ENCODE peak calls at places on chromosomes 12 and 14, in six cellular contexts. A, S, J, B, O and M are unnamed samples.

GRCh38 chr12:69028941-69029729 is 96.2 kb upstream of the CPM start:
- DNase-seq in A (no peak), S (no peak), J (no peak), B (no peak), O (no peak), M (no peak)

GRCh38 chr12:70590051-70590450 is 47.2 kb downstream of the PTPRB start:
- DNase-seq in A (peak; percentile 77), S (peak; percentile 70), J (peak; percentile 87), B (peak; percentile 81), O (peak; percentile 47), M (peak; percentile 56)

GRCh38 chr14:22502007-22502406 is 87.0 kb downstream of the DAD1 start:
- DNase-seq in A (no peak), S (no peak), J (no peak), B (no peak), O (no peak), M (no peak)

GRCh38 chr12:1833596-1834028 is 13.2 kb downstream of the LRTM2 start:
- DNase-seq in A (no peak), S (no peak), J (no peak), B (no peak), O (no peak), M (no peak)

GRCh38 chr12:52486166-52487105 is 6.6 kb downstream of the KRT6A start:
- DNase-seq in A (no peak), S (no peak), J (no peak), B (no peak), O (no peak), M (no peak)

GRCh38 chr12:123971770-123972447 is 722 bp downstream of the CCDC92 start:
- DNase-seq in A (peak; percentile 50), S (peak; percentile 63), J (peak; percentile 96), B (peak; percentile 80), O (peak; percentile 47), M (peak; percentile 49)

GRCh38 chr12:47378907-47379306 is 299.1 kb upstream of the AMIGO2 start:
- DNase-seq in A (peak; percentile 25), S (no peak), J (no peak), B (no peak), O (no peak), M (no peak)

GRCh38 chr12:4621511-4621910 is 27.3 kb downstream of the AKAP3 start:
- DNase-seq in A (no peak), S (no peak), J (no peak), B (no peak), O (no peak), M (no peak)

GRCh38 chr12:48973992-48974673 is 2.6 kb upstream of the WNT10B start:
- DNase-seq in A (peak; percentile 54), S (peak; percentile 47), J (peak; percentile 83), B (peak; percentile 91), O (no peak), M (no peak)

GRCh38 chr12:19428261-19428660 is 11.0 kb upstream of the AEBP2 start:
- DNase-seq in A (no peak), S (no peak), J (peak; percentile 19), B (no peak), O (peak; percentile 77), M (no peak)

GRCh38 chr12:19434538-19434937 is 4.8 kb upstream of the AEBP2 start:
- DNase-seq in A (no peak), S (no peak), J (no peak), B (no peak), O (no peak), M (no peak)

GRCh38 chr12:19430988-19431387 is 8.3 kb upstream of the AEBP2 start:
- DNase-seq in A (no peak), S (no peak), J (no peak), B (no peak), O (no peak), M (no peak)

GRCh38 chr12:19432309-19433170 is 6.8 kb upstream of the AEBP2 start:
- DNase-seq in A (no peak), S (no peak), J (no peak), B (no peak), O (no peak), M (no peak)

DNA sequence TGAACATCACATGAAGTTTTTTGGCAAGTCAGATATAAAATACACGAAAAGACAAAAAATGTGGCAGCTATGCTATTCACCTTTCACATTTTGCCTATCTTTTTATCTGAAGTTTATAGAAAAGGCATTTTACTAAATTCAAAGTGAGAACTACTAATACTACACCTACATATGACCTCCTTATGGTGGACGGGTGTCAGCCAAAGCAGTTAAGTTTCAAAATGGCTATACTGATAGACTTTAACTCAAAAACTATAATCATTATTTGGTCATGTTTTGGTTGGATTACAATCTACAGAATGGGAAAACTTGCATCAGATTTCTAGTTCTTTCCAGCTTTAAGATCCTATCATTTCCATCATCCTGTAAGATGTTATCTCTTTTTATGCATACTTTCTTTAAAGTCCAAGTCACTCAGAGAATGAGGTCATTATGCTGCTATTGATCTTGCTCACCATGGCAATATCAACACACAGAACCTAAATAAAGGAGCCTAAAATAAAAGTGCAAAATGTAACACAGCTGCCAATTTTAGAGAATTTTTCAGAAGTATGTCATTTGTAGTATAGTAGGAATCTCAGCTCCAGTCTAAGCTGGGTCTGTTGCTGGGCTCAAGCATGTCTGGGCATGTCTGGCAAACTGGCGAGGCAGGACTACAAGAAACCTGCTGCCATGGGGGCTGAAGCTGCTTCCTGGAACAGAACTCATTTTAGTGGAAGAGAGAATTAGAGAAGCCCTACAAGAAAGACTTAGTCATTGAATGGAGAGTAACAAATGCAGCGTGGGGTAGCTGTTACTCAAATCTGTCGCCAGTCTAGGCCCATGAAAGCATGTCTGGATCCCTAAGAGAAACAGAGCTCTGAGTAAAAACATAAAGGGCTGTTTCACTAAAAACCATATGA is 7.6 kb upstream of the AEBP2 start:
- DNase-seq in A (peak; percentile 88), S (peak; percentile 86), J (peak; percentile 64), B (no peak), O (peak; percentile 93), M (no peak)
- H2BK120ac ChIP-seq in A (peak overlapping the region; percentile 100), S (peak overlapping the region; percentile 96), J (peak overlapping the region; percentile 39), B (peak overlapping the region; percentile 95), O (peak overlapping the region; percentile 96), M (no peak overlapping the region)

DNA sequence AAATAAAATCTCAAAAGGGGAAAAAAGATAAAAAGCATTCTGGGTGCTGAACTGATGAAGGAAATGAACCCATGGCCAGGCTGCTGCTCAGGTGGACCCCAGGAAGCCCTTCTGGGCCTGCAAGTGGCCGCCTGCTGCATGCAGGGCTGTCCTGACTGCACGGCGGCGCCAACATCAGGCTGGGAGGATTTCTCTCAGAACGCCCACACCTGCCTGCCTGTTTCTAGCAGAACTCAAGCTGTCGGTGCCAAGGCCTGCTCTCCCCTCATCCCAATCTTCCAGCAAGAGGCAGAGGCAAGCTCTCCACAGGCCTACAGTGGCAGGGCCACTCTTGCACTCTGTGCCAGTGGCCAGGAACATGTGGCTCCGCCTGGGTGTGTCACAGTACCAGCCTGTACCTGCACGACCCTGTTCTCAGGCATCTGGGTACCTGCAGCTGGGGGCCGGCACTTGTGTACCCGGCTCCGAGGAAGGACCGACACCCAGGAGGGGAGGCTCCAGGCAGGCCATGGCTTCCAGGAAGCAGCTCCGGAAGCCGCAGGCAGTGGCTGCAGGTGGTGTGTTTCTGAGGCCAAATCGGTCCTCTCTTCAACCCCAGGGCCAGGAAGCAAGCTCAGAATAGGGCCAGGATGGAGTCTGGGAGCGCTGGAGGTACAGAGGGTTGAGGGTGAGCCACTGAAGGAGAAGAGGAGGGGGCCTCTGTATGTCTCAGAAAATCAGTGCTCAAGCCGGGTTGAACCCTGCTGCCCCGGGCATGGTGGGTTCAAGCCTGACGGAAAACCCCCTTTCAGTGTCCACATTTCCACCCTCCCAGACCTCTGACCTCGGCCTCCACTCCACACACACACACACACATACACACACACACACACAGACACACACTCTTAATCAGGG is 2.5 kb upstream of the INF2 start:
- DNase-seq in A (no peak), S (no peak), J (no peak), B (no peak), O (peak; percentile 85), M (no peak)
- H3K14ac ChIP-seq in A (no peak overlapping the region), S (no peak overlapping the region), J (no peak overlapping the region), B (no peak overlapping the region), O (peak overlapping the region; percentile 37), M (no peak overlapping the region)

DNA sequence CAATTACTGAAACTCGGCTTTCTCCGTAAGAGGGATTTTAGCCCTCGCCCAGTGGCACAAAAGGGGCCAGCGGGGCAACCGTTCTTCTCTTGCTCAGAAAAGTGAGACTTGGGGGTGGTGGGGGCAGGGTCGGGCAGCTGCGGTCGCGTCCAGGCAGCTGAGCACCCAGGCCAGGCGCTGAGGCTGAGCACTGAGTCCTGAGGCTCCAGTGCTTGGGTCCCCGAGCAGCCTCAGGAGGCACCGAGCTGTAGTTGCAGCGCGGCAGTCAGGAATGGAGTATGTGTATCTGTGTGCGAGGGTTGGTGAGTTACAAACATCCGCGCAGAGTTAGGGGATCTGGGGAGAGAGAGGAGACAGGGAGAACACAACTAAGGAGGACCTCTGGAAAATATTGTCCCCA is 4.1 kb upstream of the HOXC6 start:
- DNase-seq in A (no peak), S (peak; percentile 55), J (no peak), B (no peak), O (no peak), M (no peak)
- H3K27me3 ChIP-seq in A (peaks cover 87% of the 10 kb centered on the region), S (peaks cover 3% of the 10 kb centered on the region), J (peaks cover 100% of the 10 kb centered on the region), B (peaks cover 100% of the 10 kb centered on the region), O (peaks cover 88% of the 10 kb centered on the region), M (peaks cover 70% of the 10 kb centered on the region)

GRCh38 chr12:60594035-60594711 is 998.3 kb downstream of the SLC16A7 start:
- DNase-seq in A (no peak), S (no peak), J (no peak), B (no peak), O (no peak), M (no peak)
- H2BK120ac ChIP-seq in A (no peak overlapping the region), S (no peak overlapping the region), J (no peak overlapping the region), B (no peak overlapping the region), O (no peak overlapping the region), M (no peak overlapping the region)

GRCh38 chr12:547883-548470 is 88.2 kb downstream of the B4GALNT3 start:
- DNase-seq in A (no peak), S (no peak), J (no peak), B (no peak), O (no peak), M (no peak)

GRCh38 chr12:545835-546234 is 86.1 kb downstream of the B4GALNT3 start:
- DNase-seq in A (no peak), S (no peak), J (no peak), B (no peak), O (no peak), M (no peak)

GRCh38 chr12:546920-547845 is 87.4 kb downstream of the B4GALNT3 start:
- DNase-seq in A (peak; percentile 26), S (peak; percentile 52), J (peak; percentile 84), B (peak; percentile 89), O (peak; percentile 57), M (peak; percentile 66)

GRCh38 chr12:544941-545635 is 85.3 kb downstream of the B4GALNT3 start:
- DNase-seq in A (no peak), S (no peak), J (no peak), B (no peak), O (no peak), M (no peak)

DNA sequence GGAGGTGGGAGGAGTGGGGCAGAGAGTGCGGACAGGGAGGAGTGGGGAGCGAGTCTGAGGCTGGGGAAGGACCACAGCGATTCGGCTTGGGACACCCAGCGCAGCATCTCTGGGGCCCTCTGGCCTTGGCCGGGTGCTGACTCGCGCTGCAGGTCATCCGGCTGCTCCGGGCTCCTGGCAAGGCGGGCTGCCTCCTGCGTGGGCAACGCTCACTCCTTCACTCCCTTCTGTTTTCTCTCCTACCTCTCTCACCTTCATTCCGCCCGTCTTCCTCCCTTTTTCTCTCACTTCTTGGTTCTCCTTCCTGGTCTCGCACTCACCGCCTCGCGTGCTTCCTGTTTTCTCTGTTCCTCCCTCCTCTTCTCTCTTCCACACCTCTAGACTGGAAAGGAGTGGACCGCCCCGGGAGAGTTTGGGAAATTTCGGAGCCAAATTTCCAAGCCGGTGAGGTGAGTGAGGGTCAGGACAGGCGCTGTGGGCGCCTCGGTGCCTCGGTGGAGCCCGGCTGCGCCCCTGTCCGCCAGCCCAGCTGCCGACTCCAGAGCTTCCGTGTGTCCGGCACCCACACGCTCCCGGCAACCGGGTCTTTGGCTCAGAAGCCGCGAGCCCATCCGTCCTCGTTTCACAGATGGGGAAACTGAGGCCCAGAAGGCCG is 86.7 kb downstream of the B4GALNT3 start:
- DNase-seq in A (no peak), S (no peak), J (no peak), B (peak; percentile 53), O (no peak), M (no peak)
- H3K14ac ChIP-seq in A (no peak overlapping the region), S (no peak overlapping the region), J (no peak overlapping the region), B (no peak overlapping the region), O (no peak overlapping the region), M (no peak overlapping the region)